ENCODE peak calls at places on chromosomes 1 and 21, in five cellular contexts. Y is uterus; J is DND-41; T is H9; A is CD8-positive, alpha-beta T cell. V is an unnamed sample.
A peak's percentile ranks its signal among the peaks of the same experiment; 100 is the strongest.

GRCh38 chr1:201916649-201917249 is 28.1 kb downstream of the SHISA4 start:
- DNase-seq in T (no peak), Y (peak; percentile 98), A (no peak), J (no peak), V (peak; percentile 41)

GRCh38 chr1:23951646-23952095 is 8.0 kb upstream of the PNRC2 start:
- DNase-seq in J (no peak), T (no peak), Y (no peak), A (no peak), V (no peak)

GRCh38 chr21:33976980-33977720 is 61.5 kb upstream of the ATP5PO start:
- DNase-seq in J (peak; percentile 39), A (no peak), T (no peak), Y (no peak), V (no peak)

GRCh38 chr21:44534688-44535087 is 5.3 kb downstream of the KRTAP10-1 start:
- DNase-seq in Y (no peak), J (no peak), T (no peak), A (no peak), V (no peak)

GRCh38 chr1:25784575-25785051 is 15.4 kb upstream of the SELENON start:
- DNase-seq in Y (no peak), T (no peak), A (no peak), J (no peak), V (peak; percentile 76)

GRCh38 chr1:172662464-172663109 is 3.7 kb downstream of the FASLG start:
- DNase-seq in A (peak; percentile 88), T (no peak), Y (no peak), J (peak; percentile 91), V (peak; percentile 27)

GRCh38 chr1:50097041-50097739 is 11.5 kb upstream of the ELAVL4 start:
- DNase-seq in A (no peak), T (no peak), J (no peak), Y (no peak), V (no peak)

GRCh38 chr1:25556791-25557476 is 13.5 kb downstream of the LDLRAP1 start:
- DNase-seq in J (peak; percentile 26), Y (no peak), A (peak; percentile 51), T (no peak), V (no peak)

GRCh38 chr1:90721210-90722194 is 4.4 kb upstream of the BARHL2 start:
- DNase-seq in T (peak; percentile 78), Y (no peak), J (peak; percentile 78), A (peak; percentile 43), V (no peak)

GRCh38 chr1:90724361-90724760 is 7.3 kb upstream of the BARHL2 start:
- DNase-seq in T (no peak), A (no peak), J (no peak), Y (no peak), V (no peak)

GRCh38 chr1:90724926-90725325 is 7.8 kb upstream of the BARHL2 start:
- DNase-seq in A (no peak), Y (no peak), T (peak; percentile 49), J (no peak), V (no peak)

GRCh38 chr1:90723561-90724108 is 6.5 kb upstream of the BARHL2 start:
- DNase-seq in Y (no peak), J (no peak), T (peak; percentile 91), A (no peak), V (no peak)

DNA sequence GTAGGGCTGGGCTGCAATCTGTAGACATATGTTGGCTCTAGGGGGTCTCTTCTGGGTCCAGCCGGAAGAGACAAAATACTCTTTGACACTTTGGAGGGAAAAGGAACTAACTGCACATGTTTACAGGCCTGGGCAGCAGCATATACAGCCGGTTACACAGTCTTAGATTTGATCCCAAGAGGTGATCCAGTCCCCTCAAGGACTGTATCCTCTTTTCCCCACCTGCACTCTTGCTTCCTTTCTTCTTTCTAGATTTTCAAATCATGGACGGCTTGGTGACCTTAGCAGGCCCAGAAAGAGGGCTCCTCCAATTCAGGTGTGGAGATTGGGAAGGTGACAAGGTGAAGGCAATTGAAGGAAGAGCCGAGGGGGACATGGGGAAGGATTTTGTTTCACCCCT is 5.8 kb upstream of the BARHL2 start:
- DNase-seq in J (no peak), Y (no peak), T (no peak), A (no peak), V (no peak)
- H3K4me1 ChIP-seq in J (peaks cover 24% of the 10 kb centered on the region), Y (no peaks in the 10 kb centered on the region), T (peaks cover 2% of the 10 kb centered on the region), A (peaks cover 31% of the 10 kb centered on the region), V (peaks cover 58% of the 10 kb centered on the region)

GRCh38 chr1:214504330-214504729 is 47.1 kb downstream of the PTPN14 start:
- DNase-seq in J (no peak), Y (no peak), A (no peak), T (no peak), V (no peak)
- H3K4me1 ChIP-seq in J (peaks cover 14% of the 10 kb centered on the region), Y (no peaks in the 10 kb centered on the region), A (no peaks in the 10 kb centered on the region), T (peaks cover 12% of the 10 kb centered on the region), V (peaks cover 21% of the 10 kb centered on the region)

DNA sequence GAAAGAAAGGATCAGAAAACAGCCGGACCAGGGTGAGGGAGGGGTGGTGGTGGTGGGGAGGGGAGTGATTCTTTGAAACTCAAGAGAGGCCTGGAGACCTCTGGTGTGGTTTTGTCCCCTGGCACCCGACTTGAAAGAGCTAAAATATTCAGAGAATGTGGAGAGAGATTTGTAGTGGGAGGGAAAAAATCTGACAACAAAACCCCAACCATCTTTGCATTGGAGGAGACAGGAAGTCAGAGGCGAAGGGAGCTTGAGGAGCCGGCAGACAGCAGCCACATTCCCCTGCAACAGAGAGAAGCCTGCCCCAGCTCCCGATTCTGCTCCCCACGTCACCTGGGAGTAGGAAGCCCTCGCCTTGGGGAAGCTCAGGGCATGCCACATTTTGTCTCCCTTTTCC is 85.0 kb downstream of the ITPKB start:
- DNase-seq in T (peak; percentile 77), J (peak; percentile 70), A (no peak), Y (no peak), V (no peak)
- H3K4me1 ChIP-seq in T (peaks cover 16% of the 10 kb centered on the region), J (peaks cover 63% of the 10 kb centered on the region), A (peaks cover 18% of the 10 kb centered on the region), Y (peaks cover 7% of the 10 kb centered on the region), V (no peaks in the 10 kb centered on the region)

GRCh38 chr1:6355621-6356020 is 37.9 kb downstream of the ACOT7 start:
- DNase-seq in J (no peak), Y (no peak), A (no peak), T (no peak), V (no peak)

GRCh38 chr1:6354659-6355317 is 38.8 kb downstream of the ACOT7 start:
- DNase-seq in J (no peak), T (no peak), A (no peak), Y (no peak), V (no peak)

GRCh38 chr1:6353605-6353947 is 40.0 kb downstream of the ACOT7 start:
- DNase-seq in A (no peak), T (no peak), Y (no peak), J (no peak), V (no peak)

GRCh38 chr1:6352138-6352563 is 41.4 kb downstream of the ACOT7 start:
- DNase-seq in T (peak; percentile 94), J (no peak), Y (no peak), A (no peak), V (no peak)

GRCh38 chr1:6353948-6354658 is 39.5 kb downstream of the ACOT7 start:
- DNase-seq in A (no peak), Y (peak; percentile 40), J (no peak), T (no peak), V (peak; percentile 66)
- H3K4me1 ChIP-seq in A (peaks cover 17% of the 10 kb centered on the region), Y (no peaks in the 10 kb centered on the region), J (peaks cover 6% of the 10 kb centered on the region), T (peaks cover 3% of the 10 kb centered on the region), V (peaks cover 65% of the 10 kb centered on the region)

GRCh38 chr1:117828206-117828605 is 101.2 kb downstream of the GDAP2 start:
- DNase-seq in T (no peak), J (no peak), A (no peak), Y (no peak), V (peak; percentile 75)

GRCh38 chr1:117826119-117826518 is 103.3 kb downstream of the GDAP2 start:
- DNase-seq in T (no peak), A (no peak), J (no peak), Y (no peak), V (no peak)

GRCh38 chr1:117824612-117825011 is 104.8 kb downstream of the GDAP2 start:
- DNase-seq in Y (no peak), A (no peak), J (no peak), T (no peak), V (no peak)

GRCh38 chr1:117826551-117827078 is 102.8 kb downstream of the GDAP2 start:
- DNase-seq in J (no peak), T (no peak), A (no peak), Y (no peak), V (peak; percentile 63)

DNA sequence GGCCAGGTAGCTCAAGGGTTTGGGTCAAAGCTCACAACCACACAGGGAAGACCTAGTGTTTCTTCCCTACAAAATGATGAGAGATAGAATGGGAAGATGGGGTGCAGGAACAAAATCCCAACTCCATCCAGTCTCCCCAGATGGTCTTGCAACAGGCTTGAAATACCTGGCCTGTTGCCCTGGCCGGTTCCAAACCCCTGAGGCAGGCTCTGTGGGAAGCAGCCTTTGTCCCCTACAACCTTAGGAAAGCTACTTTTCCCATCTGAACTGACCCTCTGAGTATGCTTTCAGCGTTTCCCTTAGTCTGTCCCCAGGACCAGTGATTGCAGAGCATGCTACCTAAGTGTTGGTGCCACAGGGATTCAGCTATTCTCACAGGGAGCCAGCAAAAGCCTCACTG is 104.0 kb downstream of the GDAP2 start:
- DNase-seq in T (no peak), J (no peak), A (no peak), Y (no peak), V (peak; percentile 34)
- H3K4me1 ChIP-seq in T (no peaks in the 10 kb centered on the region), J (no peaks in the 10 kb centered on the region), A (no peaks in the 10 kb centered on the region), Y (peaks cover 11% of the 10 kb centered on the region), V (peaks cover 62% of the 10 kb centered on the region)

DNA sequence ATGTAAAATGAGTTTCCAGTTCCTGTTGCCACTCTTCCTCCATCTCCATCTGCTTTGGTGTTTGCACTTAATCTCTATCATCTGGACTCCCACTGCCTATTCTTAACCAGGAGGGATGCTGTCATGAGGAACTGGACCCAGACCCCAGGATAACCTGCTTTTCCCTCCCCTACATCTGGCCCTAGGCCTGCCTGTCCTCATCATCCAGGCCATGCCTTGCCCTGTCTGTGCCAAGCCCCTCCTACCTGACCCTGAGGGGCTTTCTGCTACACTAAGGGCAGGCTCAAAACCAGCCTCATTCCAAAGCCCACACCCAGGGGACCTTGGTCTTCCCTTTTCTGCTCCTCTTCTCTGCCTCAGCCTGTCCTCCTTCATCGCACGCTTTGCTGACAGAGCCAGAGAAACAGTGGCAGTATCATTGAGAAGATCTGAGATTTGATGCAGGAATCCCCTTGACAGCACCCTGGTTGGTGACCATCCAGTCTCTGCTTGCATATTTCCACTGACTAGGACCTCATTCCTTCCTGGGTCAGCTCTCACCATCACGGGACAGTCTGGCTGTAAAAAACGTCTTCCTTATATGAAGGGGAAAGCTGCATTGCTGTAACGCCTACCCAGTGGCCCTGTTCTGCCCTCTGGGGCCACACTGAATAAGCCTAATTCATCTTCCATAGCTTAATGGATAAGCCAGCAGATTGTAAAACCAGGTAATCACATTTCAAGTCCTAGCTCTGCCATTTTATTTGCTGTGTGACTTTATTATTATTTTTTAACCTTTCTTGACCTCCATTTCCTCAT is 38.8 kb downstream of the PLXNA2 start:
- DNase-seq in T (no peak), J (no peak), Y (no peak), A (no peak), V (no peak)
- H3K4me1 ChIP-seq in T (no peaks in the 10 kb centered on the region), J (no peaks in the 10 kb centered on the region), Y (no peaks in the 10 kb centered on the region), A (no peaks in the 10 kb centered on the region), V (peaks cover 95% of the 10 kb centered on the region)

V was measured in left ventricle myocardium inferior.